ENCODE peak calls at places on chromosomes 16 and 17, in four cellular contexts. W, G, I and T are unnamed samples.

GRCh38 chr17:80104321-80104955 is 3.1 kb downstream of the GAA start:
- DNase-seq in W (no peak), G (no peak), I (no peak), T (peak)

GRCh38 chr17:79255046-79255445 is 180.4 kb downstream of the ENGASE start:
- DNase-seq in W (no peak), G (no peak), I (no peak), T (no peak)

GRCh38 chr16:67959520-67959919 is 8.9 kb downstream of the SLC12A4 start:
- DNase-seq in W (peak), G (peak), I (no peak), T (no peak)

GRCh38 chr16:89143911-89144675 is 27.5 kb upstream of the CDH15 start:
- DNase-seq in W (no peak), G (peak), I (no peak), T (no peak)

GRCh38 chr16:51035711-51036110 is 115.4 kb downstream of the SALL1 start:
- DNase-seq in W (no peak), G (no peak), I (no peak), T (no peak)

GRCh38 chr17:81868674-81869220 is 2.4 kb downstream of the ARHGDIA start:
- DNase-seq in W (no peak), G (peak), I (no peak), T (peak)

GRCh38 chr16:11175850-11176341 is 80.1 kb downstream of the SOCS1 start:
- DNase-seq in W (no peak), G (no peak), I (no peak), T (no peak)

GRCh38 chr17:57562231-57562630 is 182.9 kb downstream of the CCDC182 start:
- DNase-seq in W (no peak), G (no peak), I (peak), T (no peak)

GRCh38 chr16:73179671-73180370 is 131.9 kb upstream of the ZFHX3 start:
- DNase-seq in W (no peak), G (no peak), I (no peak), T (no peak)

GRCh38 chr17:77155125-77155524 is 14.4 kb downstream of the SEC14L1 start:
- DNase-seq in W (no peak), G (no peak), I (no peak), T (no peak)

GRCh38 chr16:71214771-71215381 is 15.6 kb downstream of the HYDIN start:
- DNase-seq in W (no peak), G (no peak), I (no peak), T (no peak)

GRCh38 chr16:8931864-8932263 is 31.8 kb downstream of the USP7 start:
- DNase-seq in W (peak), G (peak), I (no peak), T (peak)

GRCh38 chr16:11658896-11659708 is 9.2 kb upstream of the SNN start:
- DNase-seq in W (no peak), G (no peak), I (no peak), T (no peak)

GRCh38 chr17:78974635-78975591 is 4.8 kb downstream of the LGALS3BP start:
- DNase-seq in W (peak), G (peak), I (no peak), T (peak)

GRCh38 chr16:72561-73537 is at the start of gene RHBDF1:
- DNase-seq in W (peak), G (peak), I (no peak), T (peak)

GRCh38 chr17:81242421-81243332 is 3.6 kb downstream of the NDUFAF8 start:
- DNase-seq in W (no peak), G (no peak), I (no peak), T (no peak)

GRCh38 chr16:51365715-51366114 is 214.6 kb upstream of the SALL1 start:
- DNase-seq in W (no peak), G (no peak), I (no peak), T (no peak)

GRCh38 chr16:83068686-83069085 is 441.9 kb downstream of the CDH13 start:
- DNase-seq in W (no peak), G (no peak), I (no peak), T (no peak)

GRCh38 chr17:32835291-32835761 is 41.6 kb downstream of the MYO1D start:
- DNase-seq in W (no peak), G (no peak), I (no peak), T (no peak)

GRCh38 chr17:2860883-2861282 is 64.6 kb downstream of the RAP1GAP2 start:
- DNase-seq in W (no peak), G (no peak), I (no peak), T (no peak)

GRCh38 chr17:29715680-29716079 is 93.0 kb upstream of the CORO6 start:
- DNase-seq in W (no peak), G (no peak), I (no peak), T (no peak)

GRCh38 chr17:83085103-83085502 is 5.7 kb downstream of the METRNL start:
- DNase-seq in W (no peak), G (no peak), I (no peak), T (no peak)

GRCh38 chr17:67245073-67245693 is at the start of gene HELZ:
- DNase-seq in W (peak), G (peak), I (peak), T (peak)

GRCh38 chr17:79951361-79952264 is 84.1 kb downstream of the TBC1D16 start:
- DNase-seq in W (peak), G (no peak), I (peak), T (peak)

GRCh38 chr16:1497014-1497598 is 3.9 kb downstream of the TELO2 start:
- DNase-seq in W (no peak), G (no peak), I (no peak), T (peak)

GRCh38 chr17:36512641-36513040 is 22.0 kb downstream of the MYO19 start:
- DNase-seq in W (no peak), G (no peak), I (no peak), T (no peak)

GRCh38 chr16:68732068-68732680 is 4.9 kb upstream of the CDH1 start:
- DNase-seq in W (peak), G (no peak), I (no peak), T (peak)

GRCh38 chr17:9023389-9024210 is 2.3 kb downstream of the NTN1 start:
- DNase-seq in W (no peak), G (no peak), I (no peak), T (no peak)

GRCh38 chr17:48202945-48203344 is 95.4 kb downstream of the SNX11 start:
- DNase-seq in W (no peak), G (no peak), I (no peak), T (no peak)

GRCh38 chr16:84995666-84996065 is 15.7 kb downstream of the ZDHHC7 start:
- DNase-seq in W (peak), G (no peak), I (no peak), T (no peak)

GRCh38 chr16:66673691-66674090 is 22.9 kb downstream of the CMTM4 start:
- DNase-seq in W (no peak), G (no peak), I (no peak), T (no peak)

GRCh38 chr17:5000237-5000639 is 2.5 kb downstream of the KIF1C start:
- DNase-seq in W (peak), G (peak), I (no peak), T (peak)

GRCh38 chr17:79083191-79083971 is 8.8 kb downstream of the ENGASE start:
- DNase-seq in W (no peak), G (peak), I (no peak), T (peak)

DNA sequence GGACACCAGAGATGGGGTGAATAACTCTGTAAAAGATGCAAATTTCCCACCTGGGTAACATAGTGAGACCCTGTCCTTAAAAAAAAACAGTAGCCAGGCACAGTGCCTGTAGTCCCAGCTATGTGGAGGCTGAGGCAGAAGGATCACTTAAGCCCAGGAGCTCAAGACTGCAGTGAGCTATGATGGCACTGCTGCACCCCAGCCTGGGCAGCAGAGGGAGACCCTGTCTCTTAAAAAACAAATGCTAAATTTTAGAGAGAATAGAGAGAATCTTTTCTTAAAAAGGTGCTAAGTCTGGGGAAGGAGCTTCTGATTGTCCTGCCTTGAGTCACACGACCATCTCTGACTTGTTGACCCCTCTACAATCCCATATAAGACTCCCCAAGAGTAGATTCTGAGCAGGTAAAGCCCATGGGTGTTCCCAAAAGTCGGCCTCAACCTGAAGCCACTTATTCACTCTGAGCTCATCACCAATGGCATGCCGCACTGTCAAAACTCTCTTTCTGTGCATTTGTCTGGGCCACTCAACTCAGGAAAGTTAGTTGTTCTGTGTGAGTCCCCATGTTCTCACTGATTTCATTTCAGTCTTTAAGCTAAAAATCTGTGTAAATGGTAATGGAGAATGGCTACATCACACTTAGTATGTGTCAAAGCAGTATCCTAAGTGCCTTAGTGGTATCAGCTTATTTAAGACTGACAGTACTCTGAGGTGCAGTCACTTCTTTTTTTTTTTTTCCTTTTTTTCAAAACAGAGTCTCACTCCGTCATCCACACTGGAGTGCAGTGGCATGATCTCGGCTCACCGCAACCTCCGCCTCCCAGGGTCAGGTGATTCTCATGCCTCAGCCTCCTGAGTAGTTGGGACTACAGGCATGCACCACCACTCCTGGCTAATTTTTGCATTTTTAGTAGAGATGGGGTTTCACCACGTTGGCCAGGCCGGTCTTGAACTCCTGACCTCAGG is 41.6 kb downstream of the PRKCB start:
- DNase-seq in W (no peak), G (no peak), I (no peak), T (no peak)
- TF ChIP-seq CTCF in W (no peak), G (no peak), I (no peak), T (no peak)

DNA sequence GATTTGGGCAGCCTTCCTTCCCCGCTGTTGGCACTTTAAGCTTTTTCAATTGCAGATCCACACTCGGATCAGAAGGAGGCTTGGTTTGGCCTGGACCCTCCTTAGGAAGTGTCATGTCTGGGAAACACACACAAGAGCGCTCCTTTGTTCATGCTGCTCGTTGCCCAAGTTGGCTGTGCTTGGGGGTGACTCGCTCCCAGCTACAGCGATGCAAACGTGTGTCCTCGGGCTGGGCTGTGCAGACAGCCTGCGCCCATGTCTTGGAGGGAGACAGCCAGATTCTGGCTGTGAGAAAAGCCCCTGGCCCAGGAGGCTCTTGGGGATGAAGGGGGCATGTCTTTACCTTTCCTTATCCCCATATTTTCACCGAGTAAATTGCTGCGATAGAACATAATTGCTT is 665.6 kb upstream of the EEF2KMT start:
- DNase-seq in W (no peak), G (no peak), I (peak), T (no peak)
- H3K27ac ChIP-seq in W (no peak), G (no peak), I (no peak), T (no peak)

GRCh38 chr16:55655381-55655708 is 443 bp upstream of the SLC6A2 start:
- DNase-seq in W (no peak), G (no peak), I (no peak), T (no peak)
- H3K4me3 ChIP-seq in W (no peak), G (peak), I (peak), T (no peak)

GRCh38 chr16:24562811-24563210 is 23.4 kb downstream of the RBBP6 start:
- DNase-seq in W (no peak), G (no peak), I (no peak), T (no peak)

GRCh38 chr16:24572069-24572468 is 32.7 kb downstream of the RBBP6 start:
- DNase-seq in W (no peak), G (no peak), I (no peak), T (no peak)

GRCh38 chr16:24573141-24573540 is 33.8 kb downstream of the RBBP6 start:
- DNase-seq in W (no peak), G (no peak), I (no peak), T (no peak)

GRCh38 chr16:24568392-24568791 is 29.0 kb downstream of the RBBP6 start:
- DNase-seq in W (no peak), G (no peak), I (no peak), T (no peak)
- TF ChIP-seq CTCF in W (no peak), G (peak), I (peak), T (no peak)

GRCh38 chr16:81654346-81654745 is 124.7 kb upstream of the PLCG2 start:
- DNase-seq in W (no peak), G (no peak), I (no peak), T (no peak)
- H3K27ac ChIP-seq in W (no peak), G (no peak), I (no peak), T (no peak)

GRCh38 chr17:64172510-64172909 is 42.6 kb upstream of the ERN1 start:
- DNase-seq in W (no peak), G (no peak), I (no peak), T (no peak)
- H3K4me3 ChIP-seq in W (no peak), G (no peak), I (no peak), T (no peak)

GRCh38 chr16:87951550-87952538 is 610 bp downstream of the BANP start:
- DNase-seq in W (no peak), G (peak), I (no peak), T (peak)
- TF ChIP-seq CTCF in W (no peak), G (no peak), I (no peak), T (no peak)

DNA sequence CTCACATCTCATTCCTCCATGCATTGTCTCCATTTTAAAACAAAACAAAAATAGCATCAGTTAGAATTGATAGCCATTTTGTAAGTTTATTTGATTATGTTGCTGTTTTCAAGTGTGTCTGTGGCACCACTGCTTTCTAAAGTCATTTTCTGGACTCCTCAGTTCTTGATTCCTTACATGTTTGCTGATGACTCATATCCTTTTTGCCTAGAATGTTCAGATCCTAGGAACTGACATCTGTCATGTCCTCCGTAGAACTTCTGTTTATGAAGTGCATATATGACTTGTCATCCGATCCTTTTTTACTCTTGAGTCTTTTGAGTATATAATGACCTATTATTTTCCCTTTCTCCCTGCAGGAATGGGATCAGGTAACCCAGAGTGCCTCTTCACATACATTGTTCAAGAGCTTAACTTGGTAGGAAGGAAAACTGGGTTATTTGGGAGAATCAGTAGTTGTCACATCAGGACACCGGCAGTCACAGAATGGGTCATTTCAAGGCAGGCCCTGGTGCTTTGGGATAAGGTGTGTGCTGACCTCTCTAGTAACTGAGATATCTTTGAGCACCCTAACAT is 69.2 kb downstream of the MAP2K4 start:
- DNase-seq in W (no peak), G (no peak), I (no peak), T (no peak)
- H3K27ac ChIP-seq in W (no peak), G (no peak), I (no peak), T (no peak)